ENCODE peak calls at places on chromosomes 12 and 14, in four cellular contexts. One of them, this sample, is unnamed.

GRCh38 chr12:51887476-51888315 is at the start of gene ANKRD33:
- DNase-seq in HepG2: no peak
- DNase-seq in natural killer cell: no peak
- DNase-seq in HFFc6: no peak
- DNase-seq in this sample: no peak

GRCh38 chr12:111766608-111767361 is at the start of gene ALDH2:
- DNase-seq in HepG2: peak
- DNase-seq in natural killer cell: no peak
- DNase-seq in HFFc6: no peak
- DNase-seq in this sample: no peak

GRCh38 chr12:104748790-104749189 is 209.3 kb downstream of the SLC41A2 start:
- DNase-seq in HepG2: no peak
- DNase-seq in natural killer cell: no peak
- DNase-seq in HFFc6: peak
- DNase-seq in this sample: no peak

GRCh38 chr12:69196302-69197288 is 42.8 kb upstream of the CPSF6 start:
- DNase-seq in HepG2: peak
- DNase-seq in natural killer cell: no peak
- DNase-seq in HFFc6: peak
- DNase-seq in this sample: peak

GRCh38 chr12:3964404-3964803 is 91.2 kb upstream of the PARP11 start:
- DNase-seq in HepG2: peak
- DNase-seq in natural killer cell: no peak
- DNase-seq in HFFc6: no peak
- DNase-seq in this sample: peak

GRCh38 chr14:56650977-56651376 is 71.4 kb downstream of the TMEM260 start:
- DNase-seq in HepG2: no peak
- DNase-seq in natural killer cell: no peak
- DNase-seq in HFFc6: no peak
- DNase-seq in this sample: no peak

GRCh38 chr12:104108755-104109445 is 29.1 kb downstream of the NFYB start:
- DNase-seq in HepG2: peak
- DNase-seq in natural killer cell: peak
- DNase-seq in HFFc6: peak
- DNase-seq in this sample: peak

GRCh38 chr12:49296034-49296835 is 1.3 kb downstream of the PRPH start:
- DNase-seq in HepG2: peak
- DNase-seq in natural killer cell: no peak
- DNase-seq in HFFc6: no peak
- DNase-seq in this sample: peak

GRCh38 chr12:100207311-100207710 is 6.7 kb downstream of the ACTR6 start:
- DNase-seq in HepG2: no peak
- DNase-seq in natural killer cell: no peak
- DNase-seq in HFFc6: no peak
- DNase-seq in this sample: no peak

GRCh38 chr14:60482743-60483142 is 3.1 kb downstream of the C14orf39 start:
- DNase-seq in HepG2: peak
- DNase-seq in natural killer cell: no peak
- DNase-seq in HFFc6: no peak
- DNase-seq in this sample: peak

GRCh38 chr12:77202457-77203060 is 137.2 kb upstream of the E2F7 start:
- DNase-seq in HepG2: no peak
- DNase-seq in natural killer cell: no peak
- DNase-seq in HFFc6: no peak
- DNase-seq in this sample: no peak

GRCh38 chr14:77376771-77377501 is at the start of the genes SAMD15 and TMED8:
- DNase-seq in HepG2: peak
- DNase-seq in natural killer cell: peak
- DNase-seq in HFFc6: peak
- DNase-seq in this sample: peak
- TF ChIP-seq CTCF in HepG2: peak
- TF ChIP-seq CTCF in natural killer cell: no peak
- TF ChIP-seq CTCF in HFFc6: peak
- TF ChIP-seq CTCF in this sample: peak

GRCh38 chr14:83632375-83632774 is 1897.6 kb upstream of the FLRT2 start:
- DNase-seq in HepG2: no peak
- DNase-seq in natural killer cell: no peak
- DNase-seq in HFFc6: no peak
- DNase-seq in this sample: no peak
- TF ChIP-seq CTCF in HepG2: no peak
- TF ChIP-seq CTCF in natural killer cell: no peak
- TF ChIP-seq CTCF in HFFc6: no peak
- TF ChIP-seq CTCF in this sample: no peak

DNA sequence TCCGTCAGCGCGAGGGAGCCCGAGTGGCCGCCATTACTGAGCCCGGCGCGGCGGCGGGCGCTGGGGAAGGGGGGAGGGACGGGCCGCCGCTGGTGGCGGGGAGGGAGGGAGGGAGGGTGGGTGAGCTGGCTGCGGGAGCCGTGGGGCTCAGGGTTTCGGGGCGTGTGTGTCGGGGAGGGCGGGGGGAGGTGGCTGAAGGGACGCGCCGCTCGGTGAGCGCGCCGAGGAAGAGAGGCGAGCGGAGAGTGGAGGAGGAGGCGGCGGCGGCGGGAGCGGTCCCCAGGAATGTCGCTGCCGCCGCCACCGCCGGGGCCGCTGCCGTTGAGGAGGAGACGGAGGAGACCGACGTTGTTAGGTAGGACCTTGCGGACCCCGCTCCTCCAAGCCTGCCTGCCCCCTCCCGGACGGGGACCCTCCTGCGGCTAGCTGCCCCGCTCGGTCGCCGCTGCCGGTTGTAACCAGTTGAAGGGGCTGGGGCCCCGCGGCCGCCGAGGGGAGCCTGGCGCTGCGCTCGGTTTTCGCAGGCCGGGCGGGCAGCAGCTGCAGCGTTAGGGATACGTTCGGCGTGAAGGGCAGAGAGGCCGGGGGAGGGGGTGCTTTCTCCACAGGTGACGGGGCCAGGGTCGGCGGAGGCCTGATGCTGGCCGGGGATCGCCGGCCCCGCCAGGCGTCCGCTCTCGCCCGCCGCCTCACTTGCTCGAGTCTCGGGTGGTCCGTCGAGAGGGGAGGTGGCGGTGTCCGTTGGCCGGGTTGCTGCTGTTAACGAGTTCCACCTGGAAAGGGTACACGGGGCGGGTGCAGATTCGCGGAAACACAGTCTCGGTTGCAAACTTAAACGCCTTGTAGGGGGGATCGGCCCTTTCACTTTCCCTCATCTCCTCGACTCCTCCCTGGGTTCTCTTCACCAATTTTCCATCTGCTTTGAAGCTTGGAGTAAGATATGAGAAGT is at the start of gene ARHGAP5:
- DNase-seq in HepG2: peak
- DNase-seq in natural killer cell: peak
- DNase-seq in HFFc6: peak
- DNase-seq in this sample: peak
- TF ChIP-seq CTCF in HepG2: peak
- TF ChIP-seq CTCF in natural killer cell: no peak
- TF ChIP-seq CTCF in HFFc6: peak
- TF ChIP-seq CTCF in this sample: peak

DNA sequence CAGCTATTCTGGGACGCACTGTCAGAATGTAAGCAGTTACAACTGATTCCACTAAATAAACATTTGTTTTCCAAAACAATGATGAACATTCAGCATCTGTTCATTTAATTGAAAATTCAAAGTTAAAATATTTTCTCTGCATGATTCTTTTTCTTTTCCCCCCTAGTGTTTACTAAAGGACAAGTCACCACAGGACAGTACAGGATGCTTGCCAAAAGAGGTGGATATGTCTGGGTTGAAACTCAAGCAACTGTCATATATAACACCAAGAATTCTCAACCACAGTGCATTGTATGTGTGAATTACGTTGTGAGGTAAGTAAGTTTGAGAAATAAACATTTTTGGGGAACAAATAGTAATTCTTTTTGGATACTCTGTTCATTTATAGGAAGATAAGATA is 28.2 kb upstream of the SNAPC1 start:
- DNase-seq in HepG2: no peak
- DNase-seq in natural killer cell: no peak
- DNase-seq in HFFc6: no peak
- DNase-seq in this sample: no peak
- TF ChIP-seq CTCF in HepG2: no peak
- TF ChIP-seq CTCF in natural killer cell: no peak
- TF ChIP-seq CTCF in HFFc6: peak
- TF ChIP-seq CTCF in this sample: no peak